ENCODE peak calls at places on chromosomes 2 and 18, in nine cellular contexts. R, S, Q, G, Y, X, H, U and J are unnamed samples.
A peak's percentile ranks its signal among the peaks of the same experiment; 100 is the strongest.

GRCh38 chr18:36149514-36150289 is 20.0 kb downstream of the ELP2 start:
- DNase-seq in G (no peak), R (no peak), Y (peak; percentile 17), X (no peak), S (no peak), Q (no peak), H (no peak), U (no peak), J (no peak)

GRCh38 chr2:165745916-165746315 is 48.1 kb downstream of the GALNT3 start:
- DNase-seq in Y (no peak), H (no peak), R (no peak), U (no peak), S (peak; percentile 74), G (no peak), Q (peak; percentile 59), X (peak; percentile 24), J (no peak)

GRCh38 chr2:18651842-18652774 is 62.7 kb upstream of the NT5C1B start:
- DNase-seq in X (no peak), U (no peak), S (no peak), Q (no peak), G (no peak), Y (no peak), H (no peak), R (no peak), J (no peak)

GRCh38 chr2:144015655-144016245 is 504.2 kb downstream of the ZEB2 start:
- DNase-seq in S (no peak), G (no peak), R (no peak), U (peak; percentile 60), Y (no peak), X (no peak), H (no peak), Q (no peak), J (no peak)

GRCh38 chr2:48424866-48425265 is 105.1 kb upstream of the STON1 start:
- DNase-seq in R (no peak), S (no peak), G (no peak), H (no peak), X (no peak), Q (no peak), Y (no peak), U (no peak), J (no peak)

GRCh38 chr2:106703161-106703560 is 182.8 kb downstream of the ST6GAL2 start:
- DNase-seq in Y (no peak), S (no peak), H (no peak), Q (no peak), U (no peak), X (no peak), G (no peak), R (no peak), J (no peak)

GRCh38 chr2:30382995-30383394 is 64.1 kb upstream of the LCLAT1 start:
- DNase-seq in S (no peak), Y (no peak), H (no peak), R (no peak), X (no peak), G (no peak), U (no peak), Q (no peak), J (no peak)

GRCh38 chr18:28177828-28178635 is 1.1 kb upstream of the CDH2 start:
- DNase-seq in G (no peak), Y (no peak), S (no peak), R (no peak), Q (no peak), U (peak; percentile 21), H (peak; percentile 82), X (peak; percentile 22), J (peak; percentile 89)

GRCh38 chr2:54512663-54513363 is 56.7 kb downstream of the SPTBN1 start:
- DNase-seq in Q (no peak), X (no peak), U (no peak), S (no peak), Y (peak; percentile 33), H (no peak), G (no peak), R (no peak), J (no peak)

GRCh38 chr2:43419886-43420285 is 176.0 kb downstream of the THADA start:
- DNase-seq in G (no peak), S (no peak), R (no peak), Y (no peak), X (no peak), H (no peak), U (peak; percentile 31), Q (no peak), J (no peak)

GRCh38 chr2:95275601-95276243 is 1.5 kb downstream of the PROM2 start:
- DNase-seq in H (no peak), G (peak; percentile 51), X (peak; percentile 72), R (no peak), S (no peak), Q (peak; percentile 48), U (peak; percentile 64), Y (no peak), J (no peak)

GRCh38 chr2:38823386-38823785 is 45.4 kb downstream of the GEMIN6 start:
- DNase-seq in R (no peak), Y (no peak), X (no peak), S (no peak), H (no peak), G (no peak), U (no peak), Q (no peak), J (no peak)

DNA sequence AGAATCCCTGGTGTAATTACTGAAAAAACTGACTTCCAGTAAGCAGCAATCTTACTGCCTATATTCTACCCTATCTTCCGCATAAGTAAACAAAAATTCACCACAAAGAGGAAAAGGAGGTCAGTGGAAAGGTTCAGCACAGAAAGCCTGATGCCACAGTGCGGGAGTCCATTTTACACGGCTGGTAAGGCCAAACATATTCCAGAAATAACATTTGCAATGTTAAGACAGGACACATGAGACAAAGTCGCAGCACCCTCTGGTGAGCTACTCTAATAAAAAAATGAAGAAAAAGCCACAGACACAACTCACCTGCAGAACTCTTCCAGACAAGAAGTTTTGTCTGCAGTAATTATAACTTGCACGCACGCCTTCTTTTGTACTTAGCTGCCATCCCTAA is 40.6 kb downstream of the GEMIN6 start:
- DNase-seq in Q (no peak), Y (no peak), R (no peak), G (no peak), X (no peak), H (no peak), U (no peak), S (no peak), J (no peak)
- H3K36me3 ChIP-seq in Q (peaks cover 89% of the 10 kb centered on the region), Y (peaks cover 8% of the 10 kb centered on the region), R (peaks cover 36% of the 10 kb centered on the region), G (no peaks in the 10 kb centered on the region), X (peaks cover 6% of the 10 kb centered on the region), H (no peaks in the 10 kb centered on the region), U (peaks cover 15% of the 10 kb centered on the region), S (peaks cover 22% of the 10 kb centered on the region), J (peaks cover 77% of the 10 kb centered on the region)

DNA sequence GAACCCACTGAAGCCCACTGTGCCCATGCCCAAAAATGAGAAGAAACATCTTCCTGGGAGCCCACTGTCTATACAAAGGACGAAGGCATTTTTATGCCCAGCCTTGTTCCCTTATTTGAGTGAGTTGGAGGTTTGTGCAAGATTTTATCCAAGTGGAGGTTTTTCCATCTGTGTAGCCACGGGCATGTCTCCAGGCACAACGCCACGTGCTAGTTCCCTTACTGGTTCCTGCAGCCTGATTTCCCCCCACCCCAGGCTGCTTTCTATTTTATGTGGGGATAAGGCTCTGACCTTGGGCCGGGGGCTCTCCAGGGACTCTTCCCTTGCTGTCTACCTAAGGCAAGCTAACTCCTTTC is 22.2 kb upstream of the TXNL4A start:
- DNase-seq in Y (no peak), S (no peak), R (no peak), G (no peak), U (no peak), X (no peak), Q (no peak), H (no peak), J (no peak)
- H3K4me3 ChIP-seq in Y (no peak overlapping the region), S (no peak overlapping the region), R (no peak overlapping the region), G (no peak overlapping the region), U (no peak overlapping the region), X (no peak overlapping the region), Q (no peak overlapping the region), H (no peak overlapping the region), J (no peak overlapping the region)

GRCh38 chr2:119625226-119625625 is 53.8 kb upstream of the TMEM177 start:
- DNase-seq in S (no peak), R (no peak), H (no peak), U (no peak), Y (no peak), X (no peak), G (no peak), Q (no peak), J (no peak)

GRCh38 chr2:119629323-119629825 is 49.6 kb upstream of the TMEM177 start:
- DNase-seq in G (no peak), X (no peak), U (no peak), R (no peak), S (no peak), Y (no peak), H (no peak), Q (no peak), J (no peak)

DNA sequence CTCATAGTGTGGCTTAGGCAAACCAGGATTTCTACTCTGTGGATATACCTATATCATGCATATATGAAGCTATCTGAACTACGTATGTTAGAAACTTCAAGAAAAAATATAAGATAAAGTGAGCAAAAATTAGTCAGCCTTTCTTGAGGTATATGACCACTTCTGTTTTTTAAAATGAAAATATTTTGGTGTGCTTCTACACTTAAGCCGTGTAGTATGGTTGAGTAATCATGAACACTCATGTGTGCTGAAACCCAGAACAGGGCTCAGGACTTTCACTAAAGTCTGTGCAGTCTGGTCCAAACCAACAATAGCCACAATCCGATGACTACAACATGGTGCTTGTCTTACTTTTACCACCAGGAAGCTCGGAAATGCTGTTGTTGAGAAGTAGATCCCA is 48.9 kb upstream of the TMEM177 start:
- DNase-seq in H (no peak), U (no peak), R (no peak), X (no peak), S (no peak), Y (no peak), Q (no peak), G (no peak), J (no peak)
- H3K27me3 ChIP-seq in H (no peaks in the 10 kb centered on the region), U (peaks cover 1% of the 10 kb centered on the region), R (peaks cover 18% of the 10 kb centered on the region), X (peaks cover 6% of the 10 kb centered on the region), S (no peaks in the 10 kb centered on the region), Y (peaks cover 2% of the 10 kb centered on the region), Q (no peaks in the 10 kb centered on the region), G (no peaks in the 10 kb centered on the region), J (no peaks in the 10 kb centered on the region)

DNA sequence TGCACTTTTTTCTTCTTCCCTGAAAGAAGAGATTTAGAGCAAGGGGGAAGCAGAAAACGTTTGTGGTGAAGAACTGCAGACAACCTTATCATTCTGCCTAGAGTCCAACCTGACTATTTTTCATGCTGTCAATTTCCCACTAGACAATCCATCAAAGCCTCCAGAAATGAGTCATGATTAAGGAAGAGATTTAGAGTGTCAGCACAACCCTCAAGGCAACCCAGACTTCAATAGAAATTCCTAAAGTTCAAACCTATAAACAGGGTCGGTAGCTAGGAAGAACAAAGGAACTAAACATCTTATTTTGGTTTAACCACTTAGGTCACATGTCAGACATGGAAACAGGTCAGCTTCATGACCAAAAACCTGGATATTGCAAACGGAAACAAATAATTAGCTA is 86.9 kb downstream of the SLC25A12 start:
- DNase-seq in G (no peak), Q (no peak), X (no peak), R (no peak), H (no peak), U (peak; percentile 19), S (no peak), Y (no peak), J (no peak)
- H3K36me3 ChIP-seq in G (no peaks in the 10 kb centered on the region), Q (peaks cover 14% of the 10 kb centered on the region), X (peaks cover 13% of the 10 kb centered on the region), R (peaks cover 3% of the 10 kb centered on the region), H (no peaks in the 10 kb centered on the region), U (no peaks in the 10 kb centered on the region), S (peaks cover 9% of the 10 kb centered on the region), Y (peaks cover 1% of the 10 kb centered on the region), J (peaks cover 15% of the 10 kb centered on the region)